ENCODE peak calls at places on chromosome 11, in six cellular contexts. P is stomach, F is NCI-H2029, X is GM13976, O is coronary artery, V is GM19239. B is an unnamed sample.

GRCh38 chr11:3735827-3736226 is 61.5 kb downstream of the NUP98 start:
- DNase-seq in P (no peak), F (no peak), X (no peak), O (no peak), V (no peak), B (no peak)

GRCh38 chr11:121225402-121225801 is 67.2 kb upstream of the SC5D start:
- DNase-seq in P (no peak), F (no peak), X (no peak), O (no peak), V (no peak), B (no peak)

GRCh38 chr11:117197516-117198456 is 1.4 kb upstream of the TAGLN start:
- DNase-seq in P (peak), F (no peak), X (no peak), O (peak), V (no peak), B (peak)

GRCh38 chr11:45859661-45860140 is 12.4 kb downstream of the CRY2 start:
- DNase-seq in P (peak), F (peak), X (no peak), O (peak), V (no peak), B (no peak)

GRCh38 chr11:67349457-67349856 is 3.9 kb downstream of the POLD4 start:
- DNase-seq in P (no peak), F (no peak), X (no peak), O (no peak), V (no peak), B (no peak)

GRCh38 chr11:94928146-94928995 is 45.0 kb downstream of the CWC15 start:
- DNase-seq in P (no peak), F (no peak), X (no peak), O (no peak), V (no peak), B (no peak)

GRCh38 chr11:47917643-47918369 is 62.6 kb upstream of the PTPRJ start:
- DNase-seq in P (peak), F (peak), X (no peak), O (peak), V (no peak), B (peak)

GRCh38 chr11:33930317-33931021 is 38.6 kb upstream of the LMO2 start:
- DNase-seq in P (no peak), F (no peak), X (no peak), O (no peak), V (no peak), B (no peak)

GRCh38 chr11:128424867-128425285 is 162.5 kb downstream of the ETS1 start:
- DNase-seq in P (peak), F (no peak), X (no peak), O (peak), V (no peak), B (peak)

GRCh38 chr11:35584321-35584720 is 33.9 kb upstream of the FJX1 start:
- DNase-seq in P (no peak), F (no peak), X (no peak), O (no peak), V (no peak), B (no peak)

B was measured in islet precursor cell.